ENCODE peak calls at places on chromosomes 11 and 22, in five cellular contexts. O is stimulated activated CD8-positive, alpha-beta memory T cell treated with anti-CD3 and anti-CD28 coated beads, Interleukin-7, amount 100 ng/mL, for 48 hours; D is H9; T is cardiac muscle cell; H is stimulated activated CD4-positive, alpha-beta T cell treated with anti-CD3 and anti-CD28 coated beads, Interleukin-1b, Interleukin-23, amount 100 ng/mL, for 1 hour. V is an unnamed sample.

GRCh38 chr11:133064152-133064877 is 468.0 kb downstream of the OPCML start:
- DNase-seq in O (no peak), D (peak), T (peak), H (no peak), V (peak)

GRCh38 chr11:113947989-113948388 is 26.9 kb upstream of the HTR3A start:
- DNase-seq in O (no peak), D (no peak), T (no peak), H (no peak), V (no peak)

GRCh38 chr11:86174101-86175046 is 70.2 kb upstream of the EED start:
- DNase-seq in O (no peak), D (no peak), T (peak), H (no peak), V (no peak)

GRCh38 chr11:20355221-20356219 is 8.0 kb upstream of the HTATIP2 start:
- DNase-seq in O (no peak), D (peak), T (peak), H (no peak), V (peak)

GRCh38 chr22:49765091-49765771 is 62.4 kb downstream of the BRD1 start:
- DNase-seq in O (no peak), D (peak), T (no peak), H (no peak), V (peak)

GRCh38 chr22:43541462-43542407 is 129.9 kb downstream of the MPPED1 start:
- DNase-seq in O (no peak), D (peak), T (no peak), H (no peak), V (no peak)

GRCh38 chr11:10263929-10264328 is 30.1 kb downstream of the SBF2 start:
- DNase-seq in O (no peak), D (no peak), T (no peak), H (no peak), V (no peak)

GRCh38 chr11:38839076-38839475 is 2241.0 kb upstream of the RAG2 start:
- DNase-seq in O (no peak), D (no peak), T (no peak), H (no peak), V (no peak)

GRCh38 chr11:65558785-65559509 is 788 bp upstream of the LTBP3 start:
- DNase-seq in O (no peak), D (no peak), T (no peak), H (no peak), V (no peak)

GRCh38 chr22:37636186-37636948 is 3.1 kb upstream of the SH3BP1 start:
- DNase-seq in O (no peak), D (no peak), T (no peak), H (no peak), V (no peak)

GRCh38 chr11:48041877-48042698 is 61.7 kb downstream of the PTPRJ start:
- DNase-seq in O (no peak), D (no peak), T (no peak), H (no peak), V (no peak)

GRCh38 chr11:76796511-76797203 is 13.5 kb downstream of the TSKU start:
- DNase-seq in O (no peak), D (no peak), T (no peak), H (no peak), V (peak)

GRCh38 chr22:20299736-20300136 is 20.1 kb downstream of the DGCR6L start:
- DNase-seq in O (no peak), D (no peak), T (peak), H (no peak), V (no peak)

GRCh38 chr11:45449036-45449601 is 163.0 kb upstream of the SYT13 start:
- DNase-seq in O (no peak), D (no peak), T (no peak), H (no peak), V (no peak)

GRCh38 chr22:37680191-37680851 is 4.9 kb downstream of the LGALS1 start:
- DNase-seq in O (no peak), D (no peak), T (no peak), H (no peak), V (no peak)

GRCh38 chr22:28898233-28898629 is 14.9 kb downstream of the ZNRF3 start:
- DNase-seq in O (no peak), D (no peak), T (no peak), H (no peak), V (no peak)

GRCh38 chr11:95545116-95545875 is 244.3 kb downstream of the FAM76B start:
- DNase-seq in O (no peak), D (no peak), T (no peak), H (no peak), V (no peak)

GRCh38 chr22:20224917-20225692 is 43.0 kb downstream of the RTN4R start:
- DNase-seq in O (no peak), D (no peak), T (no peak), H (no peak), V (no peak)

GRCh38 chr11:75779960-75780359 is 11.4 kb downstream of the DGAT2 start:
- DNase-seq in O (no peak), D (no peak), T (no peak), H (no peak), V (no peak)

GRCh38 chr22:38417252-38418060 is 37.5 kb downstream of the KCNJ4 start:
- DNase-seq in O (no peak), D (no peak), T (no peak), H (no peak), V (peak)

GRCh38 chr11:27995082-27995481 is 112.9 kb downstream of the KIF18A start:
- DNase-seq in O (no peak), D (no peak), T (no peak), H (no peak), V (no peak)

GRCh38 chr22:47366026-47366767 is 603.7 kb downstream of the TBC1D22A start:
- DNase-seq in O (no peak), D (no peak), T (no peak), H (no peak), V (no peak)

GRCh38 chr22:46303347-46303965 is 6.8 kb downstream of the GTSE1 start:
- DNase-seq in O (no peak), D (no peak), T (no peak), H (no peak), V (no peak)

GRCh38 chr11:86738615-86739014 is 61.7 kb upstream of the PRSS23 start:
- DNase-seq in O (no peak), D (no peak), T (no peak), H (no peak), V (no peak)

GRCh38 chr22:43378011-43378704 is 33.7 kb upstream of the MPPED1 start:
- DNase-seq in O (no peak), D (no peak), T (peak), H (no peak), V (no peak)

GRCh38 chr22:17243524-17243923 is 24.3 kb upstream of the ADA2 start:
- DNase-seq in O (no peak), D (no peak), T (no peak), H (no peak), V (no peak)

GRCh38 chr11:125224391-125225015 is 60.0 kb downstream of the PKNOX2 start:
- DNase-seq in O (no peak), D (peak), T (peak), H (no peak), V (peak)

GRCh38 chr22:44358723-44359440 is 46.1 kb upstream of the SHISAL1 start:
- DNase-seq in O (no peak), D (no peak), T (no peak), H (no peak), V (no peak)

GRCh38 chr22:38429460-38430128 is 25.4 kb downstream of the KCNJ4 start:
- DNase-seq in O (no peak), D (peak), T (no peak), H (no peak), V (no peak)

V was measured in iPS-NIHi11.